ENCODE peak calls at places on chromosomes 5 and 9, in seven cellular contexts. L is GM04504, N is vagina, S is GM19239, F is tibial nerve, Y is NCI-H510A treated with DMSO at 0.1 percent for 48 hours, M is caudate nucleus. Z is an unnamed sample.

GRCh38 chr9:120522032-120522431 is 57.9 kb downstream of the CDK5RAP2 start:
- DNase-seq in L (no peak), N (no peak), S (no peak), F (no peak), Y (no peak), M (no peak), Z (no peak)

GRCh38 chr9:108860354-108860753 is 1.7 kb upstream of the ACTL7A start:
- DNase-seq in L (no peak), N (no peak), S (no peak), F (no peak), Y (no peak), M (no peak), Z (no peak)

GRCh38 chr5:112738180-112738560 is 485 bp downstream of the APC start:
- DNase-seq in L (no peak), N (no peak), S (no peak), F (no peak), Y (no peak), M (peak; percentile 30), Z (no peak)

GRCh38 chr5:121805931-121806330 is 45.8 kb upstream of the FTMT start:
- DNase-seq in L (peak; percentile 16), N (no peak), S (no peak), F (no peak), Y (no peak), M (no peak), Z (no peak)

GRCh38 chr9:38047301-38048251 is 21.5 kb downstream of the SHB start:
- DNase-seq in L (peak; percentile 85), N (no peak), S (no peak), F (no peak), Y (peak; percentile 68), M (peak; percentile 66), Z (peak; percentile 72)

GRCh38 chr5:73250645-73251044 is 77.7 kb downstream of the TMEM174 start:
- DNase-seq in L (no peak), N (no peak), S (no peak), F (no peak), Y (no peak), M (no peak), Z (no peak)

GRCh38 chr5:100828071-100828689 is 74.9 kb downstream of the ST8SIA4 start:
- DNase-seq in L (no peak), N (no peak), S (no peak), F (no peak), Y (no peak), M (no peak), Z (peak; percentile 21)

GRCh38 chr9:106025449-106025848 is 331.1 kb downstream of the TMEM38B start:
- DNase-seq in L (no peak), N (no peak), S (no peak), F (no peak), Y (no peak), M (no peak), Z (no peak)

GRCh38 chr5:44907396-44907795 is 98.6 kb downstream of the MRPS30 start:
- DNase-seq in L (no peak), N (no peak), S (no peak), F (no peak), Y (no peak), M (no peak), Z (no peak)

Z was measured in trophoblast cell.